ENCODE peak calls at places on chromosomes 5 and 9, in eight cellular contexts. E is mammary epithelial cell, N is neural progenitor cell, A is cardiac muscle cell, F is left ventricle myocardium inferior, V is astrocyte of the spinal cord, I is WTC11, H is colonic mucosa. Y is an unnamed sample.

GRCh38 chr9:100229561-100229960 is 123.2 kb downstream of the TEX10 start:
- DNase-seq in E (no peak), N (no peak), A (no peak), F (no peak), V (no peak), I (no peak), H (no peak), Y (no peak)

GRCh38 chr5:42315214-42315613 is 108.0 kb upstream of the GHR start:
- DNase-seq in E (no peak), N (no peak), A (no peak), F (no peak), V (no peak), I (no peak), H (no peak), Y (no peak)

GRCh38 chr5:125476888-125477585 is 730.6 kb upstream of the ZNF608 start:
- DNase-seq in E (no peak), N (no peak), A (no peak), F (no peak), V (peak), I (no peak), H (no peak), Y (no peak)

GRCh38 chr5:58764199-58764598 is 181.3 kb downstream of the RAB3C start:
- DNase-seq in E (peak), N (no peak), A (no peak), F (no peak), V (no peak), I (no peak), H (no peak), Y (no peak)

GRCh38 chr5:33166522-33166921 is 274.2 kb upstream of the TARS1 start:
- DNase-seq in E (no peak), N (no peak), A (no peak), F (no peak), V (no peak), I (peak), H (no peak), Y (no peak)

GRCh38 chr5:31361234-31361633 is 167.7 kb downstream of the CDH6 start:
- DNase-seq in E (peak), N (no peak), A (no peak), F (no peak), V (peak), I (no peak), H (no peak), Y (no peak)

GRCh38 chr5:55495216-55495615 is 39.5 kb downstream of the PLPP1 start:
- DNase-seq in E (no peak), N (no peak), A (no peak), F (no peak), V (no peak), I (no peak), H (no peak), Y (no peak)

GRCh38 chr9:113352006-113352405 is 2.7 kb downstream of the BSPRY start:
- DNase-seq in E (no peak), N (no peak), A (no peak), F (no peak), V (no peak), I (no peak), H (no peak), Y (no peak)

GRCh38 chr5:168346417-168346816 is 55.0 kb downstream of the WWC1 start:
- DNase-seq in E (peak), N (no peak), A (no peak), F (no peak), V (no peak), I (no peak), H (peak), Y (no peak)

DNA sequence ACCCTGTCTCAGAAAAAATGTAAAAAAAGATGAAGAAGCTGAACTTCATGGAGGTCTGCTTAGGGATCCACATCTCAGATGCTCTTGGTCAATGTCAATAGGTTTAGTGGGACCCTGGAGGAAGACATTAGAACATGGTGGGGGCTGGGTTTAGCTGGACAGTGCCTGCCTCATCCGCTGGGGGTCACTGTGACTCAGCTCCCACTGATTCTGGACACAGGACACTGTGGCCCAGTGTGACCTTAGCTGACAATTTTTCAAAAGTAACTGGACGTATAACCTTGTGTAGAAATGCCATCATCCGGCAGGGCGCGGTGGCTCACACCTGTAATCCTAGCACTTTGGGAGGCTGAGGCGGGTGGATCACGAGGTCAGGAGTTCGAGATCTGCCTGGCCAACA is 7.3 kb upstream of the HNRNPAB start:
- DNase-seq in E (no peak), N (no peak), A (no peak), F (no peak), V (no peak), I (peak), H (no peak), Y (no peak)
- TF ChIP-seq CTCF in E (peak), N (peak), A (peak), F (peak), V (peak), I (peak), H (peak), Y (no peak)

GRCh38 chr5:151384106-151384505 is 36.7 kb upstream of the SLC36A2 start:
- DNase-seq in E (peak), N (no peak), A (no peak), F (no peak), V (no peak), I (no peak), H (no peak), Y (no peak)
- TF ChIP-seq CTCF in E (no peak), N (no peak), A (no peak), F (no peak), V (no peak), I (no peak), H (no peak), Y (no peak)

GRCh38 chr5:133421394-133421793 is 190.9 kb downstream of the FSTL4 start:
- DNase-seq in E (no peak), N (peak), A (peak), F (no peak), V (no peak), I (peak), H (no peak), Y (no peak)
- TF ChIP-seq CTCF in E (no peak), N (peak), A (peak), F (peak), V (peak), I (peak), H (no peak), Y (no peak)

DNA sequence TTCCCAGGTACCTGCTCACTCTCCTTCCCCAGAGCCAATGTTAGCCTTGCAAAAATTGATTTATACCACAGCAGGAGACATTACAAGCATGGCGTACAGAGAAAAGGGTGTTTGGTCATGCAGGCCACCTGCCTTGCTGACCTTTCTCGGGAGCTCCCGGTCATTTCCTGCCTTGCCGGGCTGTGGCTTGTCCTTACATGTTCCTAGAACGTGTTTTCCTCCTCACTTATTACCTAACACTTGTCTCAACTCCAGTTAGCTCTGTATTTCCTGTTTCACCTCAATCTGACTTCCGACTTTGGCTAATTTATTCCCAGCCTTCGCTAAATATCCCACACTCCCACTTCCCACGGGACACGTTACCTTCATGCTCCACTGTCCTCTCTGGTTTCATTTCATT is 282.5 kb downstream of the ICE1 start:
- DNase-seq in E (no peak), N (no peak), A (no peak), F (no peak), V (no peak), I (no peak), H (no peak), Y (no peak)
- TF ChIP-seq CTCF in E (no peak), N (no peak), A (no peak), F (no peak), V (no peak), I (no peak), H (no peak), Y (no peak)

GRCh38 chr5:179827684-179828083 is 7.0 kb downstream of the SQSTM1 start:
- DNase-seq in E (peak), N (no peak), A (no peak), F (no peak), V (peak), I (no peak), H (peak), Y (no peak)
- TF ChIP-seq CTCF in E (no peak), N (no peak), A (no peak), F (no peak), V (peak), I (no peak), H (peak), Y (no peak)